ENCODE peak calls at places on chromosomes 16 and 17, in six cellular contexts. O is K562, D is GM12878, W is H1, Y is SK-N-SH, X is HepG2. S is an unnamed sample.

GRCh38 chr16:49643429-49644142 is 212.3 kb downstream of the ZNF423 start:
- DNase-seq in O (no peak), D (no peak), W (no peak), Y (no peak), X (no peak), S (no peak)

GRCh38 chr17:58560511-58560910 is 46.1 kb upstream of the MTMR4 start:
- DNase-seq in O (no peak), D (no peak), W (no peak), Y (no peak), X (no peak), S (no peak)

GRCh38 chr17:54903375-54903774 is 2.7 kb downstream of the TOM1L1 start:
- DNase-seq in O (no peak), D (no peak), W (no peak), Y (peak), X (peak), S (no peak)

GRCh38 chr17:64627797-64628196 is 34.3 kb downstream of the SMURF2 start:
- DNase-seq in O (no peak), D (no peak), W (no peak), Y (no peak), X (peak), S (no peak)

GRCh38 chr17:36544049-36544319 is 735 bp upstream of the GGNBP2 start:
- DNase-seq in O (peak), D (peak), W (no peak), Y (no peak), X (peak), S (peak)

GRCh38 chr16:12171206-12171605 is 194.7 kb downstream of the SNX29 start:
- DNase-seq in O (no peak), D (no peak), W (no peak), Y (no peak), X (no peak), S (no peak)

GRCh38 chr16:89721644-89722391 is 481 bp downstream of the ZNF276 start:
- DNase-seq in O (no peak), D (no peak), W (no peak), Y (peak), X (no peak), S (peak)

GRCh38 chr16:56734429-56734828 is 4.5 kb downstream of the NUP93 start:
- DNase-seq in O (peak), D (no peak), W (no peak), Y (no peak), X (no peak), S (no peak)

GRCh38 chr17:75010683-75011406 is 1.6 kb upstream of the MRPL58 start:
- DNase-seq in O (peak), D (no peak), W (no peak), Y (peak), X (peak), S (peak)

GRCh38 chr17:7418472-7419152 is 1.5 kb upstream of the SPEM1 start:
- DNase-seq in O (no peak), D (no peak), W (no peak), Y (no peak), X (no peak), S (no peak)

GRCh38 chr17:7417056-7417655 is 3.0 kb upstream of the SPEM1 start:
- DNase-seq in O (no peak), D (no peak), W (no peak), Y (no peak), X (no peak), S (no peak)

GRCh38 chr17:7416323-7416722 is 3.8 kb upstream of the SPEM1 start:
- DNase-seq in O (no peak), D (no peak), W (no peak), Y (no peak), X (no peak), S (no peak)

GRCh38 chr17:7421186-7421585 is 1.1 kb downstream of the SPEM1 start:
- DNase-seq in O (no peak), D (no peak), W (no peak), Y (no peak), X (no peak), S (no peak)

GRCh38 chr17:7419833-7420610 is at the start of gene SPEM1:
- DNase-seq in O (no peak), D (no peak), W (no peak), Y (peak), X (no peak), S (no peak)
- TF ChIP-seq GABPA in O (no peak), D (no peak), W (no peak), Y (no peak), X (no peak), S (no peak)

GRCh38 chr17:33012522-33013033 is 20.9 kb downstream of the SPACA3 start:
- DNase-seq in O (no peak), D (no peak), W (peak), Y (no peak), X (no peak), S (no peak)
- TF ChIP-seq GABPA in O (no peak), D (no peak), W (no peak), Y (no peak), X (no peak), S (no peak)

GRCh38 chr16:27193300-27193990 is 9.9 kb upstream of the KDM8 start:
- DNase-seq in O (no peak), D (no peak), W (no peak), Y (no peak), X (no peak), S (no peak)
- TF ChIP-seq GABPA in O (no peak), D (no peak), W (no peak), Y (no peak), X (no peak), S (no peak)

GRCh38 chr17:78027121-78027520 is 68.6 kb downstream of the TNRC6C start:
- DNase-seq in O (no peak), D (no peak), W (no peak), Y (no peak), X (no peak), S (no peak)
- TF ChIP-seq GABPA in O (no peak), D (no peak), W (no peak), Y (no peak), X (no peak), S (no peak)

GRCh38 chr17:43714338-43715149 is 44.0 kb downstream of the SOST start:
- DNase-seq in O (no peak), D (no peak), W (no peak), Y (no peak), X (no peak), S (no peak)
- TF ChIP-seq GABPA in O (no peak), D (no peak), W (no peak), Y (no peak), X (no peak), S (no peak)

GRCh38 chr16:67055712-67056487 is 27.0 kb downstream of the CBFB start:
- DNase-seq in O (peak), D (no peak), W (no peak), Y (peak), X (peak), S (no peak)
- TF ChIP-seq GABPA in O (no peak), D (no peak), W (no peak), Y (no peak), X (no peak), S (no peak)

GRCh38 chr16:29198731-29199521 is 207.6 kb downstream of the NPIPB11 start:
- DNase-seq in O (no peak), D (no peak), W (peak), Y (no peak), X (no peak), S (no peak)
- TF ChIP-seq GABPA in O (no peak), D (no peak), W (no peak), Y (no peak), X (no peak), S (no peak)

DNA sequence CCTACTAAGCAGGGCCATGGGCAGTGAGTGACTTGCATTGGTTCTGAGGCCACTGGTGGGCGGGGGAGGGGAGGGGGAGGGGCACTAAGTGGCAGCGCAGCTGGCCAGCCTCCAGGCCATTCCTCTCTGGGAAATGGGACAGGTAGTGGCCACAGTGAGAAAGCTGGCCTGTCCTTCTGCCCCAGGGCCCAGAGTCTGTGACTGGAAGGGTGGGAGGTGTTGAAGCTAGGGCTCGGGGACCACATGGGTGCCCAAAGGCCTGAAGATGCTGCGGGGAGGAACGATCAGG is 370 bp upstream of the ALOX12B start:
- DNase-seq in O (no peak), D (no peak), W (no peak), Y (no peak), X (no peak), S (no peak)
- TF ChIP-seq GABPA in O (no peak), D (no peak), W (no peak), Y (no peak), X (no peak), S (no peak)

GRCh38 chr16:87951550-87952538 is 610 bp downstream of the BANP start:
- DNase-seq in O (no peak), D (no peak), W (no peak), Y (peak), X (peak), S (no peak)
- TF ChIP-seq GABPA in O (no peak), D (no peak), W (no peak), Y (no peak), X (no peak), S (no peak)

GRCh38 chr17:40068129-40068581 is 5.4 kb downstream of the THRA start:
- DNase-seq in O (no peak), D (no peak), W (no peak), Y (no peak), X (no peak), S (no peak)

GRCh38 chr17:40067710-40068109 is 4.9 kb downstream of the THRA start:
- DNase-seq in O (no peak), D (no peak), W (no peak), Y (no peak), X (no peak), S (no peak)

GRCh38 chr17:40063915-40064531 is 1.3 kb downstream of the THRA start:
- DNase-seq in O (no peak), D (no peak), W (no peak), Y (no peak), X (peak), S (no peak)

GRCh38 chr17:40065041-40065770 is 2.4 kb downstream of the THRA start:
- DNase-seq in O (no peak), D (no peak), W (no peak), Y (peak), X (no peak), S (no peak)

DNA sequence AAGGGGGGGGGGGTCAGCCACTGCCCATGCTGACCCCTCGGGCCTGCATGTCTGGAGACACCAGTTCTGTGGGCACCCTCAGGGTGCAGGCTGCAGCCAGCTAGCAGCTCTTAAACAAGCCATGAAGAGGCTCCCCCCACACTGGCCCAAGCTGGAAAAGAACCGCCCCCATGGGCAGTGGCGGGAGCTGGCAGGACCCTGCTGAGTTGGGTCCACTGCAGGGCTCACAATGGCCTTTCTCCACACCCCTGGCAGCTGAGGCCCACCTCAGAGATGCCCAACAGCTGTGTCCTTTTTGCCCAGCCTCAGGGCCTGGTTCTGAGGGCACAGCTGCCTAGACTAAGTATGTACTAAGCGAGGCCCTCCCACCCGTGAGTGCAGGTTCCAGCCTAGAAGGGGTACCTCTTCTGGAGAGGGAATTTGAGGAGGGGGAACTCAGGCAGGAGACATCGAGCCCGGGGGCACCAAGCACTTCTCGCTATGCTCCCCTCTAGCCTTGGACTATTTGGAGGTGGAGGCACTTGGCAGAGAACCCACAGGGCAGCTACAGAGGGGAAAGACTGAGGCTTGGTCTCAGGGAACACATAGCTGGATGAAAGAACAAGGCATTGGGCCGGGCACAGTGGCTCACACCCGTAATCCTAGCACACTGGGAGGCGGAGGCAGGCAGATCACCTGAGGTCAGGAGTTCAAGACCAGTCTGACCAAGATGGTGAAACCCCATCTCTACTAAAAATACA is 3.2 kb downstream of the THRA start:
- DNase-seq in O (no peak), D (no peak), W (no peak), Y (no peak), X (no peak), S (no peak)
- TF ChIP-seq GABPA in O (no peak), D (no peak), W (no peak), Y (no peak), X (no peak), S (no peak)